ENCODE peak calls at places on chromosome 10, in four cellular contexts. A is HepG2, O is A549, I is upper lobe of right lung. Y is an unnamed sample.
A peak's percentile ranks its signal among the peaks of the same experiment; 100 is the strongest.

GRCh38 chr10:88289342-88289741 is 293.8 kb downstream of the RNLS start:
- DNase-seq in A (no peak), O (no peak), I (no peak), Y (no peak)

GRCh38 chr10:121708921-121709625 is 110.8 kb upstream of the FGFR2 start:
- DNase-seq in A (no peak), O (no peak), I (no peak), Y (no peak)

GRCh38 chr10:13729959-13730358 is 143.2 kb downstream of the PRPF18 start:
- DNase-seq in A (no peak), O (no peak), I (no peak), Y (no peak)

GRCh38 chr10:12448340-12448728 is 99.0 kb downstream of the CAMK1D start:
- DNase-seq in A (no peak), O (peak; percentile 16), I (no peak), Y (no peak)

GRCh38 chr10:128879441-128880175 is 587.4 kb upstream of the MGMT start:
- DNase-seq in A (no peak), O (no peak), I (no peak), Y (no peak)

GRCh38 chr10:18140149-18140956 is at the start of gene CACNB2:
- DNase-seq in A (peak; percentile 10), O (peak; percentile 29), I (peak; percentile 72), Y (no peak)

GRCh38 chr10:89235073-89235798 is 16.3 kb downstream of the LIPA start:
- DNase-seq in A (no peak), O (no peak), I (peak; percentile 80), Y (no peak)

GRCh38 chr10:125161570-125162139 is 1.3 kb upstream of the CTBP2 start:
- DNase-seq in A (no peak), O (no peak), I (peak; percentile 73), Y (no peak)

GRCh38 chr10:127015373-127015772 is 110.1 kb downstream of the DOCK1 start:
- DNase-seq in A (no peak), O (no peak), I (no peak), Y (no peak)

Y was measured in amniotic stem cell.